ENCODE peak calls at places on chromosome 14, in seven cellular contexts. Y is neuronal stem cell, H is NCI-H1092 treated with DMSO at 0.1 percent for 48 hours, C is cardiac muscle cell, W is GM23338, S is substantia nigra, M is D341Med. V is an unnamed sample.

GRCh38 chr14:35404246-35404495 is 378 bp downstream of the NFKBIA start:
- DNase-seq in H (no peak), S (no peak), C (no peak), W (no peak), Y (no peak), M (no peak), V (no peak)

GRCh38 chr14:21191261-21191808 is 35.5 kb upstream of the OR5AU1 start:
- DNase-seq in H (no peak), M (no peak), C (no peak), S (no peak), W (no peak), Y (no peak), V (no peak)

GRCh38 chr14:54818201-54819133 is 84.2 kb downstream of the GCH1 start:
- DNase-seq in Y (no peak), S (no peak), H (peak), C (peak), M (no peak), W (no peak), V (no peak)

GRCh38 chr14:69673578-69674305 is 62.3 kb downstream of the SUSD6 start:
- DNase-seq in M (no peak), C (no peak), W (peak), Y (no peak), S (no peak), H (no peak), V (no peak)

GRCh38 chr14:45091696-45092095 is 7.8 kb downstream of the PRPF39 start:
- DNase-seq in S (no peak), C (peak), Y (no peak), H (no peak), W (no peak), M (no peak), V (no peak)

GRCh38 chr14:56487761-56488160 is 91.8 kb upstream of the TMEM260 start:
- DNase-seq in Y (no peak), W (no peak), M (no peak), C (peak), S (no peak), H (no peak), V (no peak)

GRCh38 chr14:47490766-47491165 is 184.6 kb downstream of the MDGA2 start:
- DNase-seq in Y (no peak), S (no peak), C (no peak), H (no peak), M (no peak), W (no peak), V (no peak)

GRCh38 chr14:58560208-58560607 is 77.6 kb upstream of the DACT1 start:
- DNase-seq in C (peak), H (no peak), S (no peak), Y (no peak), W (no peak), M (no peak), V (no peak)

V was measured in NCI-H446 treated with DMSO at 0.1 percent for 48 hours.